ENCODE peak calls at places on chromosomes 1 and 21, in ten cellular contexts. One of them, this sample, is unnamed. For H3K4me1, the result is how much of the 10 kb centered on the place peaks cover.

GRCh38 chr21:36699026-36699545 is at the start of gene SIM2:
- DNase-seq in heart left ventricle: no peak
- DNase-seq in DND-41: no peak
- DNase-seq in fibroblast of lung: peak
- DNase-seq in stomach: peak
- DNase-seq in Karpas-422: no peak
- DNase-seq in uterus: no peak
- DNase-seq in MM.1S: no peak
- DNase-seq in PC-9: peak
- DNase-seq in CD4-positive, CD25-positive, alpha-beta regulatory T cell: no peak
- DNase-seq in this sample: no peak

GRCh38 chr1:107662976-107663375 is 302.0 kb downstream of the VAV3 start:
- DNase-seq in MM.1S: no peak
- DNase-seq in stomach: no peak
- DNase-seq in uterus: no peak
- DNase-seq in fibroblast of lung: no peak
- DNase-seq in CD4-positive, CD25-positive, alpha-beta regulatory T cell: no peak
- DNase-seq in DND-41: no peak
- DNase-seq in PC-9: no peak
- DNase-seq in Karpas-422: no peak
- DNase-seq in heart left ventricle: no peak
- DNase-seq in this sample: no peak

GRCh38 chr1:77385551-77385950 is 103.7 kb downstream of the AK5 start:
- DNase-seq in stomach: no peak
- DNase-seq in Karpas-422: no peak
- DNase-seq in DND-41: no peak
- DNase-seq in PC-9: no peak
- DNase-seq in uterus: no peak
- DNase-seq in CD4-positive, CD25-positive, alpha-beta regulatory T cell: no peak
- DNase-seq in heart left ventricle: no peak
- DNase-seq in MM.1S: no peak
- DNase-seq in fibroblast of lung: no peak
- DNase-seq in this sample: no peak

GRCh38 chr1:223175032-223175431 is 32.0 kb upstream of the TLR5 start:
- DNase-seq in stomach: no peak
- DNase-seq in uterus: no peak
- DNase-seq in fibroblast of lung: peak
- DNase-seq in MM.1S: no peak
- DNase-seq in CD4-positive, CD25-positive, alpha-beta regulatory T cell: no peak
- DNase-seq in Karpas-422: peak
- DNase-seq in heart left ventricle: no peak
- DNase-seq in DND-41: no peak
- DNase-seq in PC-9: no peak
- DNase-seq in this sample: no peak

GRCh38 chr21:29434081-29434480 is 135.4 kb downstream of the BACH1 start:
- DNase-seq in fibroblast of lung: no peak
- DNase-seq in heart left ventricle: no peak
- DNase-seq in MM.1S: no peak
- DNase-seq in uterus: no peak
- DNase-seq in stomach: no peak
- DNase-seq in DND-41: no peak
- DNase-seq in CD4-positive, CD25-positive, alpha-beta regulatory T cell: peak
- DNase-seq in PC-9: no peak
- DNase-seq in Karpas-422: no peak
- DNase-seq in this sample: no peak

GRCh38 chr21:21688877-21689276 is 690.7 kb downstream of the NCAM2 start:
- DNase-seq in PC-9: no peak
- DNase-seq in fibroblast of lung: peak
- DNase-seq in uterus: no peak
- DNase-seq in stomach: no peak
- DNase-seq in heart left ventricle: no peak
- DNase-seq in Karpas-422: no peak
- DNase-seq in CD4-positive, CD25-positive, alpha-beta regulatory T cell: no peak
- DNase-seq in DND-41: peak
- DNase-seq in MM.1S: peak
- DNase-seq in this sample: no peak

GRCh38 chr1:53198241-53198651 is 1.6 kb downstream of the CPT2 start:
- DNase-seq in stomach: no peak
- DNase-seq in heart left ventricle: peak
- DNase-seq in uterus: no peak
- DNase-seq in fibroblast of lung: no peak
- DNase-seq in CD4-positive, CD25-positive, alpha-beta regulatory T cell: no peak
- DNase-seq in DND-41: no peak
- DNase-seq in PC-9: no peak
- DNase-seq in Karpas-422: no peak
- DNase-seq in MM.1S: no peak
- DNase-seq in this sample: peak

GRCh38 chr1:115179397-115179835 is 90.1 kb upstream of the TSPAN2 start:
- DNase-seq in MM.1S: no peak
- DNase-seq in DND-41: no peak
- DNase-seq in heart left ventricle: peak
- DNase-seq in uterus: no peak
- DNase-seq in fibroblast of lung: peak
- DNase-seq in Karpas-422: no peak
- DNase-seq in CD4-positive, CD25-positive, alpha-beta regulatory T cell: no peak
- DNase-seq in PC-9: peak
- DNase-seq in stomach: no peak
- DNase-seq in this sample: no peak

DNA sequence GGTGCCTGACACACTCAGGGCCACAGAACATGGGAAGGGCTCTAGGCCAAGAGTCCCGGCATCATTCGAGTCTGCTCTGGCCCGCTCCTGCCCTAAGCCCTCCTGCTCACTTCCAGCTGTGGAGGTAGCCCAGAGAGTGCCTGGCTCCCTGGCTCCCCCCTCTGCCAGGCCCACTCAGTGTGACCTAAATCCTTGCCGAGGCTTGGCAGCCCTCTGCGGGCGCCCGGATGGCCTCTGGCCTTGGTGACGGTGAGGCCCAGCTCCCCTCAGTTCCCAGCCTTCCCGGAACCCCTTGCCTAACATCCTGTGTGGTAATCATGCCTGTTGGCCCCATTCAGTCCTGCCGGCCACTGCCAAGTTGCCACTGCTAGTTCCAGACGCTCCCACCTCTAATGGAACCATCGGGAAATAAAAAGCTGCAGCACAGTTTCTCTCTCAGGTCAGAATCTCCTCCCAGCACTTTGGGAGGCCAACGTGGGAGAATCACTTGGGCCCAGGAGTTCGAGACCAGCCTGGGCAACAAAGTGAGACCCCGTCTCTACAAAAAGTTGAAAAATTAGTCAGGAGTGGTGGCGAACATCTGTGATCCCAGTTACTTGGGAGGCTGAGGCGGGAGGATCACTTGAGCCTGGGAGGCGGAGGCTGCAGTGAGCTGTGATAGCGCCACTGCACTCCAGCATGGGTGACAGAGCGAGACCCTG is 1.2 kb upstream of the H6PD start:
- DNase-seq in uterus: peak
- DNase-seq in heart left ventricle: peak
- DNase-seq in PC-9: no peak
- DNase-seq in DND-41: no peak
- DNase-seq in CD4-positive, CD25-positive, alpha-beta regulatory T cell: no peak
- DNase-seq in fibroblast of lung: peak
- DNase-seq in Karpas-422: no peak
- DNase-seq in MM.1S: no peak
- DNase-seq in stomach: peak
- DNase-seq in this sample: peak
- H3K4me1 ChIP-seq in uterus: under half
- H3K4me1 ChIP-seq in heart left ventricle: under half
- H3K4me1 ChIP-seq in PC-9: under half
- H3K4me1 ChIP-seq in DND-41: under half
- H3K4me1 ChIP-seq in CD4-positive, CD25-positive, alpha-beta regulatory T cell: under half
- H3K4me1 ChIP-seq in fibroblast of lung: under half
- H3K4me1 ChIP-seq in Karpas-422: under half
- H3K4me1 ChIP-seq in MM.1S: under half
- H3K4me1 ChIP-seq in stomach: under half
- H3K4me1 ChIP-seq in this sample: under half

GRCh38 chr1:21639594-21640041 is 29.5 kb downstream of the RAP1GAP start:
- DNase-seq in CD4-positive, CD25-positive, alpha-beta regulatory T cell: no peak
- DNase-seq in uterus: no peak
- DNase-seq in stomach: peak
- DNase-seq in MM.1S: no peak
- DNase-seq in PC-9: no peak
- DNase-seq in Karpas-422: no peak
- DNase-seq in fibroblast of lung: peak
- DNase-seq in heart left ventricle: no peak
- DNase-seq in DND-41: no peak
- DNase-seq in this sample: no peak

GRCh38 chr1:21636029-21636428 is 33.1 kb downstream of the RAP1GAP start:
- DNase-seq in stomach: no peak
- DNase-seq in CD4-positive, CD25-positive, alpha-beta regulatory T cell: no peak
- DNase-seq in MM.1S: no peak
- DNase-seq in heart left ventricle: no peak
- DNase-seq in fibroblast of lung: no peak
- DNase-seq in PC-9: no peak
- DNase-seq in DND-41: no peak
- DNase-seq in Karpas-422: no peak
- DNase-seq in uterus: no peak
- DNase-seq in this sample: no peak

GRCh38 chr1:21638531-21639341 is 30.4 kb downstream of the RAP1GAP start:
- DNase-seq in CD4-positive, CD25-positive, alpha-beta regulatory T cell: no peak
- DNase-seq in uterus: no peak
- DNase-seq in fibroblast of lung: peak
- DNase-seq in DND-41: no peak
- DNase-seq in Karpas-422: no peak
- DNase-seq in heart left ventricle: peak
- DNase-seq in stomach: peak
- DNase-seq in PC-9: peak
- DNase-seq in MM.1S: no peak
- DNase-seq in this sample: no peak

GRCh38 chr1:21635138-21635535 is 34.0 kb downstream of the RAP1GAP start:
- DNase-seq in Karpas-422: no peak
- DNase-seq in DND-41: no peak
- DNase-seq in MM.1S: no peak
- DNase-seq in fibroblast of lung: peak
- DNase-seq in PC-9: no peak
- DNase-seq in heart left ventricle: no peak
- DNase-seq in CD4-positive, CD25-positive, alpha-beta regulatory T cell: no peak
- DNase-seq in uterus: no peak
- DNase-seq in stomach: no peak
- DNase-seq in this sample: no peak

GRCh38 chr1:21637514-21637913 is 31.6 kb downstream of the RAP1GAP start:
- DNase-seq in uterus: no peak
- DNase-seq in Karpas-422: no peak
- DNase-seq in stomach: no peak
- DNase-seq in DND-41: no peak
- DNase-seq in CD4-positive, CD25-positive, alpha-beta regulatory T cell: no peak
- DNase-seq in PC-9: no peak
- DNase-seq in heart left ventricle: no peak
- DNase-seq in fibroblast of lung: no peak
- DNase-seq in MM.1S: no peak
- DNase-seq in this sample: no peak
- H3K4me1 ChIP-seq in uterus: under half
- H3K4me1 ChIP-seq in Karpas-422: under half
- H3K4me1 ChIP-seq in stomach: under half
- H3K4me1 ChIP-seq in DND-41: under half
- H3K4me1 ChIP-seq in CD4-positive, CD25-positive, alpha-beta regulatory T cell: under half
- H3K4me1 ChIP-seq in PC-9: half or more
- H3K4me1 ChIP-seq in heart left ventricle: under half
- H3K4me1 ChIP-seq in fibroblast of lung: under half
- H3K4me1 ChIP-seq in MM.1S: under half
- H3K4me1 ChIP-seq in this sample: under half

GRCh38 chr1:18572022-18572920 is 58.4 kb upstream of the PAX7 start:
- DNase-seq in fibroblast of lung: no peak
- DNase-seq in DND-41: no peak
- DNase-seq in Karpas-422: peak
- DNase-seq in heart left ventricle: no peak
- DNase-seq in CD4-positive, CD25-positive, alpha-beta regulatory T cell: no peak
- DNase-seq in stomach: no peak
- DNase-seq in PC-9: no peak
- DNase-seq in uterus: no peak
- DNase-seq in MM.1S: no peak
- DNase-seq in this sample: no peak

GRCh38 chr1:18573170-18573569 is 57.5 kb upstream of the PAX7 start:
- DNase-seq in fibroblast of lung: no peak
- DNase-seq in DND-41: no peak
- DNase-seq in MM.1S: no peak
- DNase-seq in uterus: no peak
- DNase-seq in stomach: no peak
- DNase-seq in PC-9: no peak
- DNase-seq in CD4-positive, CD25-positive, alpha-beta regulatory T cell: no peak
- DNase-seq in heart left ventricle: no peak
- DNase-seq in Karpas-422: peak
- DNase-seq in this sample: no peak

GRCh38 chr1:18569251-18569650 is 61.4 kb upstream of the PAX7 start:
- DNase-seq in Karpas-422: no peak
- DNase-seq in MM.1S: no peak
- DNase-seq in DND-41: no peak
- DNase-seq in uterus: no peak
- DNase-seq in heart left ventricle: peak
- DNase-seq in fibroblast of lung: no peak
- DNase-seq in CD4-positive, CD25-positive, alpha-beta regulatory T cell: no peak
- DNase-seq in stomach: no peak
- DNase-seq in PC-9: no peak
- DNase-seq in this sample: no peak

GRCh38 chr1:18568489-18568888 is 62.2 kb upstream of the PAX7 start:
- DNase-seq in MM.1S: no peak
- DNase-seq in Karpas-422: no peak
- DNase-seq in uterus: no peak
- DNase-seq in heart left ventricle: no peak
- DNase-seq in PC-9: no peak
- DNase-seq in stomach: no peak
- DNase-seq in CD4-positive, CD25-positive, alpha-beta regulatory T cell: no peak
- DNase-seq in DND-41: no peak
- DNase-seq in fibroblast of lung: no peak
- DNase-seq in this sample: no peak

DNA sequence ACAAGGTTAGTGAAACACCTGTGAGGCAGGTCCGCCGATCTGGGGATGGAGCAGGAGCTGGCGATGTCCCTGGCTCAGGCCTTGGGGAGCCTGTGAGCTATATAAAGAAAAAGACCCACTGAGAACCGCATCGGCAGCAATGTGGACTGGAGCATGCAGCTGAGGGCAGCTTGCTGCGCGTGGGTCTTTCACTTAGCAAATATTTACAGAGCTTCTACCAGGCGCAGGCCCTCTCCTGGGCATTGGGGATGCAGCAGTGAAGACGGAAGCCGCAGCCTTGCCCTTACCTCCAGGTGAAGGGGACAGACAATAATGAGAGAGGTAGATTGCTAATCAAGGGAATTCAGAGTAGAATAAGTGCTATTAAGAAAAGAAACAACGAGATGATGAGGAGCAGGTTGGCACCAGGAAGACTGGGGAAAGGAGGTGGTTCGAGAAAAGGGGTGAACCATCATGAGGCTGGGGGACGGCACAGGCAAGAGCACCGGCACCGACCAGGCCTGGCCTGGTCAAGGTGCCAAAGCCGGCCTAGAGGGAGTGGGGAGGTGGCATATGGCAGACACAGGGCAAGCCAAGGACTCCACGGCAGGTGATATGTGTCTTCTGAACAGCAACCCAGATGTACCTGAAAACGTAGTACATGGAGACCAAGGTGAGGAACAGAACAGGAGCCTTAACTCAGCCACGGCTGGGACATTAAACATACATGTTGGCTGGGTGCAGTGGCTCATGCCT is 60.7 kb upstream of the PAX7 start:
- DNase-seq in fibroblast of lung: no peak
- DNase-seq in PC-9: no peak
- DNase-seq in stomach: peak
- DNase-seq in MM.1S: no peak
- DNase-seq in uterus: no peak
- DNase-seq in heart left ventricle: no peak
- DNase-seq in Karpas-422: no peak
- DNase-seq in DND-41: no peak
- DNase-seq in CD4-positive, CD25-positive, alpha-beta regulatory T cell: no peak
- DNase-seq in this sample: no peak
- H3K4me1 ChIP-seq in fibroblast of lung: under half
- H3K4me1 ChIP-seq in PC-9: under half
- H3K4me1 ChIP-seq in stomach: under half
- H3K4me1 ChIP-seq in MM.1S: under half
- H3K4me1 ChIP-seq in uterus: under half
- H3K4me1 ChIP-seq in heart left ventricle: under half
- H3K4me1 ChIP-seq in Karpas-422: under half
- H3K4me1 ChIP-seq in DND-41: under half
- H3K4me1 ChIP-seq in CD4-positive, CD25-positive, alpha-beta regulatory T cell: under half
- H3K4me1 ChIP-seq in this sample: under half

DNA sequence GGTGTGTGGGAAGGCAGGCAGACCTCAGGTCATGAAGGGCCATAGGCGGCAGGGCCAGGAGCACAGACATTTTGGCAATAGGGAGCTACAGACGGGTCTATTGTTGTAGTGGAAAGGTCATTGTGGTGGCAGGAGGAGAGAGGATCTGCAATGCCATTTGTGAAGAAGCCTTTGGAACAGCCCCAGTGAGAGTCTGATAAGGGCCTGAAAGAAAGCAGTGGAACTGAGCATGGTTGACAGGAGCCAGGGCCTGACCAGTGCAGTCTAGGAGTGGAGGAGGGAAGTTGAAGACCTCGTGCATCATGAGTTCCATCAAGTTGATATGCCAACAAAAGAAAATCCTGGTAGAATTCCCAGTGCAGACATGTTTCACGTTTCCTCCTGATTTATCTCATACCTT is 65.5 kb downstream of the UCK2 start:
- DNase-seq in uterus: no peak
- DNase-seq in CD4-positive, CD25-positive, alpha-beta regulatory T cell: no peak
- DNase-seq in PC-9: no peak
- DNase-seq in Karpas-422: no peak
- DNase-seq in stomach: no peak
- DNase-seq in MM.1S: no peak
- DNase-seq in fibroblast of lung: no peak
- DNase-seq in DND-41: no peak
- DNase-seq in heart left ventricle: no peak
- DNase-seq in this sample: no peak
- H3K4me1 ChIP-seq in uterus: under half
- H3K4me1 ChIP-seq in CD4-positive, CD25-positive, alpha-beta regulatory T cell: under half
- H3K4me1 ChIP-seq in PC-9: under half
- H3K4me1 ChIP-seq in Karpas-422: under half
- H3K4me1 ChIP-seq in stomach: under half
- H3K4me1 ChIP-seq in MM.1S: under half
- H3K4me1 ChIP-seq in fibroblast of lung: under half
- H3K4me1 ChIP-seq in DND-41: under half
- H3K4me1 ChIP-seq in heart left ventricle: half or more
- H3K4me1 ChIP-seq in this sample: under half

This sample was measured in sigmoid colon.